ENCODE peak calls at places on chromosomes 13 and 19, in five cellular contexts. R is GM12878, Y is HepG2, X is upper lobe of left lung, B is K562. F is an unnamed sample. For H3K4me1, the result is how much of the 10 kb centered on the place peaks cover.

GRCh38 chr19:5881543-5882299 is 11.4 kb upstream of the FUT5 start:
- ATAC-seq in R (no peak), Y (no peak), X (no peak), B (no peak), F (no peak)

GRCh38 chr19:39097721-39098120 is 13.6 kb downstream of the ACP7 start:
- ATAC-seq in R (no peak), Y (no peak), X (no peak), B (no peak), F (no peak)

GRCh38 chr13:28100149-28101121 is at the start of gene FLT3:
- ATAC-seq in R (peak), Y (peak), X (no peak), B (no peak), F (no peak)

GRCh38 chr13:47796816-47797215 is 204.3 kb downstream of the SUCLA2 start:
- ATAC-seq in R (no peak), Y (no peak), X (no peak), B (no peak), F (no peak)

GRCh38 chr19:50925734-50926133 is 14.5 kb upstream of the KLK4 start:
- ATAC-seq in R (no peak), Y (no peak), X (no peak), B (no peak), F (no peak)

GRCh38 chr19:4985551-4985991 is 16.7 kb downstream of the KDM4B start:
- ATAC-seq in R (no peak), Y (no peak), X (no peak), B (no peak), F (no peak)

GRCh38 chr13:40143559-40143958 is 488.1 kb downstream of the COG6 start:
- ATAC-seq in R (no peak), Y (no peak), X (no peak), B (no peak), F (no peak)

GRCh38 chr19:45110811-45111210 is 17.8 kb downstream of the PPP1R37 start:
- ATAC-seq in R (peak), Y (no peak), X (no peak), B (peak), F (no peak)

GRCh38 chr13:94427313-94427712 is 52.2 kb downstream of the DCT start:
- ATAC-seq in R (peak), Y (no peak), X (no peak), B (no peak), F (no peak)

GRCh38 chr13:38176664-38177063 is 173.0 kb upstream of the UFM1 start:
- ATAC-seq in R (no peak), Y (no peak), X (no peak), B (no peak), F (no peak)

GRCh38 chr19:35622750-35623149 is 6.1 kb upstream of the RBM42 start:
- ATAC-seq in R (no peak), Y (no peak), X (no peak), B (no peak), F (no peak)

GRCh38 chr13:110706570-110707378 is 858 bp upstream of the CARS2 start:
- ATAC-seq in R (no peak), Y (no peak), X (peak), B (no peak), F (no peak)

GRCh38 chr13:112204376-112204775 is 137.4 kb downstream of the SOX1 start:
- ATAC-seq in R (no peak), Y (no peak), X (no peak), B (no peak), F (no peak)

GRCh38 chr13:46119883-46120614 is 15.2 kb upstream of the CPB2 start:
- ATAC-seq in R (no peak), Y (no peak), X (peak), B (peak), F (no peak)

GRCh38 chr13:38053896-38054295 is 184.3 kb upstream of the TRPC4 start:
- ATAC-seq in R (no peak), Y (no peak), X (no peak), B (no peak), F (no peak)

GRCh38 chr19:14554382-14554812 is 17.5 kb downstream of the NDUFB7 start:
- ATAC-seq in R (no peak), Y (peak), X (peak), B (peak), F (no peak)

GRCh38 chr13:21501709-21502108 is 42.6 kb upstream of the ZDHHC20 start:
- ATAC-seq in R (peak), Y (peak), X (no peak), B (peak), F (no peak)

GRCh38 chr13:47556703-47557102 is 444.4 kb downstream of the SUCLA2 start:
- ATAC-seq in R (no peak), Y (no peak), X (no peak), B (no peak), F (no peak)

GRCh38 chr13:96053003-96053703 is at the start of gene UGGT2:
- ATAC-seq in R (peak), Y (peak), X (peak), B (peak), F (peak)

GRCh38 chr13:48602296-48603040 is 51.3 kb upstream of the CYSLTR2 start:
- ATAC-seq in R (peak), Y (no peak), X (no peak), B (no peak), F (no peak)

GRCh38 chr13:46721054-46721453 is 75.9 kb downstream of the ESD start:
- ATAC-seq in R (peak), Y (no peak), X (no peak), B (no peak), F (no peak)

GRCh38 chr19:17982430-17982829 is 15.5 kb downstream of the KCNN1 start:
- ATAC-seq in R (no peak), Y (no peak), X (no peak), B (no peak), F (no peak)

GRCh38 chr19:48752511-48753365 is at the start of gene FUT1:
- ATAC-seq in R (peak), Y (no peak), X (peak), B (peak), F (peak)

GRCh38 chr13:26310003-26310402 is 56.1 kb downstream of the CDK8 start:
- ATAC-seq in R (no peak), Y (no peak), X (no peak), B (no peak), F (no peak)

GRCh38 chr19:10114651-10115391 is 3.3 kb downstream of the P2RY11 start:
- ATAC-seq in R (no peak), Y (peak), X (no peak), B (peak), F (no peak)

GRCh38 chr13:58324130-58324529 is 692.6 kb downstream of the PCDH17 start:
- ATAC-seq in R (no peak), Y (no peak), X (no peak), B (no peak), F (no peak)

GRCh38 chr13:79786176-79786575 is 305.2 kb downstream of the NDFIP2 start:
- ATAC-seq in R (no peak), Y (no peak), X (no peak), B (no peak), F (no peak)

GRCh38 chr19:38695319-38695683 is 47.9 kb downstream of the ACTN4 start:
- ATAC-seq in R (no peak), Y (no peak), X (no peak), B (no peak), F (no peak)

GRCh38 chr19:4987286-4987685 is 18.4 kb downstream of the KDM4B start:
- ATAC-seq in R (no peak), Y (no peak), X (no peak), B (peak), F (no peak)

GRCh38 chr13:18943273-18943672 is 238.4 kb downstream of the TUBA3C start:
- ATAC-seq in R (no peak), Y (no peak), X (no peak), B (peak), F (no peak)

GRCh38 chr19:15199652-15200574 is 882 bp downstream of the NOTCH3 start:
- ATAC-seq in R (no peak), Y (peak), X (no peak), B (no peak), F (no peak)

GRCh38 chr13:51422484-51422883 is 30.4 kb downstream of the INTS6 start:
- ATAC-seq in R (no peak), Y (no peak), X (no peak), B (no peak), F (no peak)

GRCh38 chr19:35539314-35539713 is 6.1 kb downstream of the GAPDHS start:
- ATAC-seq in R (peak), Y (no peak), X (no peak), B (no peak), F (no peak)

GRCh38 chr13:54643863-54644262 is 1615.2 kb downstream of the OLFM4 start:
- ATAC-seq in R (no peak), Y (no peak), X (no peak), B (no peak), F (no peak)

GRCh38 chr13:111118898-111119607 is 3.9 kb downstream of the ARHGEF7 start:
- ATAC-seq in R (no peak), Y (no peak), X (no peak), B (no peak), F (no peak)

GRCh38 chr19:44740351-44740824 is 8.1 kb upstream of the BCL3 start:
- ATAC-seq in R (peak), Y (peak), X (no peak), B (peak), F (no peak)

DNA sequence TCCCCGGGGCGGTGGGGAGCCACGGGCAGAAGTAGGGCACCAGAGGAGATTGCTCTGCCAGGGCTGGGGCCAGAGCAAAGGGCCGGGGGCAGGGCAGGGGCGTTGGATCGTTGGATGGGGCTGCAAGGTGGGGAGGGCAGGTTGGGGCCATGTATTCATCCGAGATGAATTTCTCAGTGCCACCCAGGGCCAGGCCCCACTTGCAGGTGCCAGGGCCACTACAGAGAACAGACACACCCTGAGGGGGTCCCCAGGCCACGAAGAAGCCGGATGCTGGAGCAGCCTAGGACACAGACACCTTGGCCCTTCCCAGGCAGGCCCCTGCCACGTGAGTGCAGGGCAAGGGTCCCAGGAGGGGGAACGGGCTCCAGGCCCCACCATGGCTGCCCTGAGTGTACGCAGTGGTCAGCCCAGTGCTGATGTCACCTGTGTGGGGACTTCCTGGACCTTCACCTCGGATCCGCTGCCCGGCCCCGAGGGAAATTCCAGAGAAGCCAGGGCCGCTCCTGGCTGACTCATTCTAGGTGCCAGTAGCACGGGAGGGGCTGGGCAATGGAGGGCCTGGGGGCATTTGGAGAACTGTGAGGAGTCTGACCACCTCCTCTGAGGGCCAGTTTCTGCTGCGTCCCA is 9.6 kb upstream of the SBNO2 start:
- ATAC-seq in R (peak), Y (peak), X (peak), B (no peak), F (no peak)
- TF ChIP-seq EP300 in R (peak), Y (peak), X (no peak), B (no peak), F (no peak)

GRCh38 chr13:33262554-33262953 is 23.0 kb downstream of the STARD13 start:
- ATAC-seq in R (no peak), Y (peak), X (no peak), B (no peak), F (no peak)
- H3K4me1 ChIP-seq in R (under half), Y (half or more), X (half or more), B (under half), F (under half)

DNA sequence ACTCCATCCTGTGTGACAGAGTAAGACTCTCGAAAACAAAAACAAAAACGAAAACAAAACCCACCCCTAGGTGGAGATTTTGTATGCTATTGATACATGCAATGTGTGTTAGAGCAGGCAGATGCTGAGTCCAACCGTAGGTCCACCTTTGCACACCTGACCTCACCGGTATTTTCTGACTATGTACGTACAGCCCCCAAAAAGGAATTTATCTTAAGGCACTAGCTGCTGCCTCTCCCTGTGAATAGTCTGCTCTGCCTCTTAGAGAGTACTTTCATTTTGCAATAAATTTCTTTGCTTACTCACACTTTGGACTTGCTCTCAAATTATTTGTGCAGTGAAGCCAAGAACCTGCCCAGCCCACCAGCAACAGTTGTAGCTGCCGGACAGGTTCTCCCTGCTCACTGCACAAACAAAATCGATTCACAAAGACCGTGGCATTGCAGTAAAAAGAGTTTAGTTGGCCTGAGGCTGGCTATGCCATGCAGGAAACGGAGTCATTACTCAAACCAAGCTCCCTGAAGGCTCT is 8.2 kb upstream of the ZNF77 start:
- ATAC-seq in R (no peak), Y (peak), X (peak), B (no peak), F (no peak)
- TF ChIP-seq POLR2AphosphoS5 in R (no peak), Y (no peak), X (no peak), B (no peak), F (no peak)

GRCh38 chr13:65400707-65401106 is 1829.4 kb downstream of the PCDH9 start:
- ATAC-seq in R (no peak), Y (no peak), X (no peak), B (no peak), F (no peak)

GRCh38 chr13:65401315-65401714 is 1828.8 kb downstream of the PCDH9 start:
- ATAC-seq in R (no peak), Y (no peak), X (no peak), B (no peak), F (no peak)
- TF ChIP-seq EP300 in R (no peak), Y (no peak), X (no peak), B (no peak), F (no peak)

DNA sequence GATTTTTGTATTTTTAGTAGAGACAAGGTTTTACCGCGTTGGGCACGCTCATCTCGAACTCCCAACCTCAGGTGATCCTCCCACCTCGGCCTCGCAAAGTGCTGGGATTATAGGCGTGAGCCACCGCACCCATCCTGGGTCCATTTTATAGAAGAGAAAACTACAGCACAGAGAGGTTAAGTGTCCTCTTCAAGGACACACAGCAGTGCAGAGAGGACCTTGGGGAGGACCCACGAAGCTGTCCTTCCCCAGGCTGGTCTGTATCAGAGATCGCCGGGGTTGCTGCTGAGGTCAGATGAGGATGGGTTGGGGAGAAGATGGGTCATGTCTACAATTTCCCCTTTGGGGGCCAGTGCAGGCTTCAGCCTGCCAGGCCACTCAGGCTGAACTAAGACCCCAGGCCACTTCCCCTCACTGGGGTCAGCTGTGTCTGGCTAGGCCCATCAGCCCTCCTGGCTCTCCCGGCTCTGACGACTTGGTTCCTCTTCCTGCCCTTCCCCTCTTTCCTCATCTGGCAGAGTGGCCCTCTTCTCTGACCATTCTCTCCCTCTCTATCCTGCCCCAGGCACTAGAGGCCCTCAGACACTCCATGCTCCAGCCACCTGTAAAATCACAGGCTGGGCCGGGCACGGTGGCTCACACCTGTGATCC is 9.6 kb downstream of the MYO1F start:
- ATAC-seq in R (no peak), Y (no peak), X (peak), B (no peak), F (peak)
- H3K4me1 ChIP-seq in R (under half), Y (under half), X (under half), B (under half), F (under half)

GRCh38 chr19:40612831-40613668 is 11.9 kb downstream of the LTBP4 start:
- ATAC-seq in R (peak), Y (no peak), X (peak), B (peak), F (no peak)
- TF ChIP-seq POLR2AphosphoS5 in R (no peak), Y (no peak), X (no peak), B (no peak), F (no peak)

GRCh38 chr19:47491358-47492136 is 7.5 kb upstream of the KPTN start:
- ATAC-seq in R (no peak), Y (no peak), X (no peak), B (no peak), F (no peak)

GRCh38 chr19:47490847-47491246 is 6.8 kb upstream of the KPTN start:
- ATAC-seq in R (no peak), Y (no peak), X (no peak), B (no peak), F (no peak)

GRCh38 chr19:47489072-47489914 is 5.3 kb upstream of the KPTN start:
- ATAC-seq in R (no peak), Y (no peak), X (no peak), B (no peak), F (no peak)

GRCh38 chr19:47492137-47492533 is 8.1 kb upstream of the KPTN start:
- ATAC-seq in R (no peak), Y (no peak), X (no peak), B (no peak), F (no peak)

GRCh38 chr19:47490031-47490430 is 6.0 kb upstream of the KPTN start:
- ATAC-seq in R (no peak), Y (no peak), X (no peak), B (no peak), F (no peak)
- TF ChIP-seq EP300 in R (no peak), Y (no peak), X (no peak), B (no peak), F (no peak)